ENCODE peak calls at places on chromosome 13, in four cellular contexts. F is fibroblast of lung, U is tibial nerve, Z is cardiac muscle cell. T is an unnamed sample.

GRCh38 chr13:34698953-34699352 is 243.1 kb upstream of the NBEA start:
- DNase-seq in U (no peak), F (peak), Z (no peak), T (no peak)

GRCh38 chr13:49622174-49622946 is 5.9 kb upstream of the ARL11 start:
- DNase-seq in Z (peak), U (no peak), F (no peak), T (no peak)

GRCh38 chr13:42660367-42660965 is 86.5 kb downstream of the TNFSF11 start:
- DNase-seq in Z (no peak), U (no peak), F (peak), T (no peak)

GRCh38 chr13:25727250-25727649 is 324.6 kb downstream of the SHISA2 start:
- DNase-seq in Z (no peak), F (no peak), U (no peak), T (no peak)

GRCh38 chr13:25881946-25882574 is 169.8 kb downstream of the SHISA2 start:
- DNase-seq in F (peak), Z (no peak), U (no peak), T (no peak)

GRCh38 chr13:96214804-96215445 is 125.0 kb downstream of the HS6ST3 start:
- DNase-seq in U (no peak), F (no peak), Z (no peak), T (no peak)

GRCh38 chr13:105991622-105992254 is 543.7 kb downstream of the EFNB2 start:
- DNase-seq in U (peak), F (peak), Z (no peak), T (no peak)

GRCh38 chr13:113646376-113646775 is 11.6 kb downstream of the ATP4B start:
- DNase-seq in U (peak), F (no peak), Z (no peak), T (no peak)

GRCh38 chr13:56201834-56202233 is 938.9 kb upstream of the PRR20A start:
- DNase-seq in Z (no peak), U (no peak), F (no peak), T (no peak)

GRCh38 chr13:40402931-40403412 is 263.5 kb downstream of the FOXO1 start:
- DNase-seq in Z (no peak), U (no peak), F (peak), T (no peak)

GRCh38 chr13:103805771-103806170 is 739.6 kb upstream of the SLC10A2 start:
- DNase-seq in Z (peak), F (no peak), U (no peak), T (no peak)

GRCh38 chr13:46948338-46948737 is 51.5 kb upstream of the HTR2A start:
- DNase-seq in U (no peak), Z (no peak), F (no peak), T (no peak)

GRCh38 chr13:46949211-46949610 is 52.4 kb upstream of the HTR2A start:
- DNase-seq in U (no peak), Z (no peak), F (no peak), T (no peak)

GRCh38 chr13:46947425-46948191 is 50.8 kb upstream of the HTR2A start:
- DNase-seq in F (no peak), U (no peak), Z (no peak), T (no peak)

GRCh38 chr13:46953331-46953730 is 56.5 kb upstream of the HTR2A start:
- DNase-seq in Z (no peak), F (no peak), U (no peak), T (no peak)

DNA sequence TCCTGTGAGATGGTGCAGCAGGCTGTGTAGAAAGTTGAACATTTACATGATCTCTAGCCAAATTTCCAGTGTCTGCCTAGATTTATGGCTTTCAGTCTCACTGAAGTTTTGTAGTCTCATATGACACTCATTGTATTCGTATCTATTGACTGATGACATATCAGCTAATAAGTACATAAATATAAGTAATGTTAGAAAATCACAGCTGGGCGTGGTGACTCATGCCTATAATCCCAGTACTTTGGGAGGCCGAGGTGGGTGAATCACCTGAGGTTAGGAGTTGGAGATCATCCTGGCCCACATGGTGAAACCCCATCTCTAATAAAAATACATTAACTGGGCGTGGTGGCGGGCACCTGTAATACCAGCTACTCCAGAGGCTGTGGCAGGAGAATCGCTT is 54.7 kb upstream of the HTR2A start:
- DNase-seq in U (no peak), Z (no peak), F (peak), T (no peak)
- TF ChIP-seq CTCF in U (no peak), Z (no peak), F (no peak), T (no peak)

GRCh38 chr13:109790951-109791605 is 4.7 kb upstream of the IRS2 start:
- DNase-seq in U (no peak), Z (peak), F (peak), T (no peak)
- TF ChIP-seq CTCF in U (peak), Z (peak), F (peak), T (peak)

GRCh38 chr13:99192480-99192879 is 8.2 kb upstream of the UBAC2 start:
- DNase-seq in F (no peak), U (no peak), Z (no peak), T (no peak)
- TF ChIP-seq CTCF in F (no peak), U (no peak), Z (no peak), T (no peak)

GRCh38 chr13:33349996-33350826 is 64.7 kb upstream of the STARD13 start:
- DNase-seq in U (peak), F (peak), Z (peak), T (no peak)

GRCh38 chr13:33347866-33348265 is 62.3 kb upstream of the STARD13 start:
- DNase-seq in Z (no peak), F (peak), U (no peak), T (no peak)

GRCh38 chr13:33345842-33346241 is 60.3 kb upstream of the STARD13 start:
- DNase-seq in Z (no peak), F (peak), U (no peak), T (no peak)

GRCh38 chr13:33349314-33349995 is 63.9 kb upstream of the STARD13 start:
- DNase-seq in U (no peak), Z (no peak), F (no peak), T (no peak)

GRCh38 chr13:33348366-33348765 is 62.8 kb upstream of the STARD13 start:
- DNase-seq in F (peak), U (no peak), Z (no peak), T (no peak)
- TF ChIP-seq CTCF in F (no peak), U (no peak), Z (no peak), T (no peak)

GRCh38 chr13:65964672-65965071 is 1265.5 kb downstream of the PCDH9 start:
- DNase-seq in Z (no peak), F (no peak), U (no peak), T (no peak)

GRCh38 chr13:65971541-65971940 is 1258.6 kb downstream of the PCDH9 start:
- DNase-seq in F (no peak), Z (peak), U (no peak), T (no peak)

GRCh38 chr13:65965496-65965895 is 1264.6 kb downstream of the PCDH9 start:
- DNase-seq in U (no peak), Z (no peak), F (peak), T (no peak)

DNA sequence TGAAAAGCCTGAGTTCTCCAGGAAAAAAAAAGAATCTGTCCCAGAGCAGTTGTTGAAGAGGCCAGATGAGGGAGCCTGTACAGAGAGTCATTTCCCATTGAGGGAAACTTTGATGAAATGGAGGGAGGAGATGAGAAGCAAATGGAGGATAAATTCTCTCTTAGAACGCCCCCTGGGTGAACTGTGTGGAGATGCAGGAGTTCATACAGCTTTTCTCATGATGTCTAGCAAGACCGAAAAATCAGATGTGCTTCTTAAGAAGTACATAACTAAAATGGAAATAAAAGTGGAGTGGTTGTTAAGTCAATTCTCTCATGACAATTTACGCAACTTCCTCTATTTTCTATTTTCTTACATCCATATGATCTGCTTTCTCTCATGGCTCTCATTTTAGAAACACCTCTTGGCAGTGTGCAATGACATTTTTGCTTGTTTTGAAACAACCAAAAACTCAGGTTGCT is 1263.1 kb downstream of the PCDH9 start:
- DNase-seq in U (no peak), Z (peak), F (peak), T (no peak)
- TF ChIP-seq CTCF in U (no peak), Z (peak), F (peak), T (peak)

GRCh38 chr13:24491853-24492252 is 20.7 kb downstream of the PARP4 start:
- DNase-seq in Z (no peak), U (no peak), F (no peak), T (no peak)
- TF ChIP-seq CTCF in Z (peak), U (no peak), F (peak), T (no peak)

DNA sequence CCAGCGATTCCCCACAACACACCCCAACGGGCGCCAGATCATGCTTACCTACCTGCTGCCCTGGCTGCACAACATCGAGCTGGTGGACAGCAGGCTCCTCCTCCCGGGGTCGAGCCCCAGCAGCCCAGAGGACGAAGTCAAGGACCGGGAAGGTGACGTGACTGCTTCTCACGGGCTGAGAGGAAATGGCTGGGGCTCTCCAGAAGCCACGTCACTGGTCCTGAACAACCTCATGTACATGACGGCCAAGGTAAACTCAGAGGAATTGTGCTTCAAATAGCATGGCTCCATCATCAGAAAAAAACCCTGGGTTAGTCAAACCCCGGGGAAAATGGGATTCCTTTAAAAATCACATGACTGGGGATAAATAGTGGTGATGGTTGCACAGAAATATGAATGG is 106.3 kb downstream of the ZAR1L start:
- DNase-seq in Z (no peak), U (no peak), F (no peak), T (no peak)
- TF ChIP-seq CTCF in Z (no peak), U (no peak), F (no peak), T (no peak)

T was measured in AG09319.